ENCODE peak calls at places on chromosomes 7 and 10, in four cellular contexts. One of them, this sample, is unnamed.

GRCh38 chr7:78326189-78326588 is 527.6 kb downstream of the PHTF2 start:
- DNase-seq in neural progenitor cell: no peak
- DNase-seq in tibial artery: no peak
- DNase-seq in left lung: no peak
- DNase-seq in this sample: peak

GRCh38 chr7:105885386-105886111 is 9.2 kb upstream of the ATXN7L1 start:
- DNase-seq in tibial artery: no peak
- DNase-seq in left lung: no peak
- DNase-seq in neural progenitor cell: no peak
- DNase-seq in this sample: no peak

GRCh38 chr7:38299275-38299931 is 26.0 kb upstream of the TARP start:
- DNase-seq in tibial artery: no peak
- DNase-seq in left lung: no peak
- DNase-seq in neural progenitor cell: no peak
- DNase-seq in this sample: no peak

GRCh38 chr10:97687785-97688781 is 1.0 kb upstream of the AVPI1 start:
- DNase-seq in left lung: no peak
- DNase-seq in neural progenitor cell: no peak
- DNase-seq in tibial artery: peak
- DNase-seq in this sample: no peak

GRCh38 chr7:50533849-50534248 is 31.4 kb downstream of the DDC start:
- DNase-seq in tibial artery: no peak
- DNase-seq in left lung: no peak
- DNase-seq in neural progenitor cell: no peak
- DNase-seq in this sample: peak

GRCh38 chr10:127431525-127431924 is 117.6 kb upstream of the NPS start:
- DNase-seq in tibial artery: no peak
- DNase-seq in left lung: no peak
- DNase-seq in neural progenitor cell: no peak
- DNase-seq in this sample: no peak

GRCh38 chr7:129664029-129665012 is 52.8 kb downstream of the NRF1 start:
- DNase-seq in tibial artery: no peak
- DNase-seq in neural progenitor cell: peak
- DNase-seq in left lung: no peak
- DNase-seq in this sample: peak

GRCh38 chr10:110893559-110894179 is 21.9 kb downstream of the PDCD4 start:
- DNase-seq in neural progenitor cell: peak
- DNase-seq in left lung: no peak
- DNase-seq in tibial artery: no peak
- DNase-seq in this sample: no peak

GRCh38 chr10:124468624-124469023 is 7.0 kb downstream of the LHPP start:
- DNase-seq in tibial artery: no peak
- DNase-seq in left lung: no peak
- DNase-seq in neural progenitor cell: no peak
- DNase-seq in this sample: no peak

GRCh38 chr10:30374353-30374752 is 25.3 kb upstream of the MTPAP start:
- DNase-seq in left lung: no peak
- DNase-seq in tibial artery: no peak
- DNase-seq in neural progenitor cell: peak
- DNase-seq in this sample: no peak

GRCh38 chr7:105830405-105831218 is 45.8 kb downstream of the ATXN7L1 start:
- DNase-seq in tibial artery: no peak
- DNase-seq in neural progenitor cell: no peak
- DNase-seq in left lung: no peak
- DNase-seq in this sample: peak

GRCh38 chr7:128727239-128727638 is 11.9 kb upstream of the CALU start:
- DNase-seq in left lung: no peak
- DNase-seq in tibial artery: no peak
- DNase-seq in neural progenitor cell: no peak
- DNase-seq in this sample: no peak

GRCh38 chr7:23105086-23105643 is 420 bp upstream of the KLHL7 start:
- DNase-seq in neural progenitor cell: no peak
- DNase-seq in left lung: no peak
- DNase-seq in tibial artery: no peak
- DNase-seq in this sample: no peak

GRCh38 chr7:54701982-54702381 is 57.0 kb downstream of the SEC61G start:
- DNase-seq in left lung: no peak
- DNase-seq in neural progenitor cell: peak
- DNase-seq in tibial artery: no peak
- DNase-seq in this sample: no peak

GRCh38 chr7:37016073-37016878 is 292.0 kb upstream of the AOAH start:
- DNase-seq in tibial artery: no peak
- DNase-seq in left lung: no peak
- DNase-seq in neural progenitor cell: no peak
- DNase-seq in this sample: no peak

GRCh38 chr10:11933837-11934236 is 108.8 kb downstream of the UPF2 start:
- DNase-seq in left lung: no peak
- DNase-seq in tibial artery: no peak
- DNase-seq in neural progenitor cell: no peak
- DNase-seq in this sample: no peak

GRCh38 chr7:3887071-3887691 is 586.1 kb downstream of the SDK1 start:
- DNase-seq in left lung: no peak
- DNase-seq in tibial artery: no peak
- DNase-seq in neural progenitor cell: no peak
- DNase-seq in this sample: no peak

GRCh38 chr10:117991701-117992100 is 55.0 kb downstream of the RAB11FIP2 start:
- DNase-seq in neural progenitor cell: no peak
- DNase-seq in left lung: no peak
- DNase-seq in tibial artery: no peak
- DNase-seq in this sample: no peak

GRCh38 chr7:154584352-154585252 is 418.3 kb downstream of the PAXIP1 start:
- DNase-seq in neural progenitor cell: peak
- DNase-seq in left lung: no peak
- DNase-seq in tibial artery: no peak
- DNase-seq in this sample: no peak

GRCh38 chr10:92688927-92689662 is 660 bp upstream of the HHEX start:
- DNase-seq in left lung: peak
- DNase-seq in tibial artery: peak
- DNase-seq in neural progenitor cell: peak
- DNase-seq in this sample: no peak

GRCh38 chr7:144027974-144028373 is 20.8 kb upstream of the OR2A5 start:
- DNase-seq in tibial artery: no peak
- DNase-seq in neural progenitor cell: no peak
- DNase-seq in left lung: no peak
- DNase-seq in this sample: no peak

GRCh38 chr10:114470956-114471905 is 66.9 kb upstream of the AFAP1L2 start:
- DNase-seq in tibial artery: no peak
- DNase-seq in neural progenitor cell: peak
- DNase-seq in left lung: peak
- DNase-seq in this sample: peak

GRCh38 chr10:77692782-77693181 is 55.2 kb upstream of the KCNMA1 start:
- DNase-seq in neural progenitor cell: no peak
- DNase-seq in left lung: no peak
- DNase-seq in tibial artery: no peak
- DNase-seq in this sample: no peak

GRCh38 chr10:30781571-30782542 is 152.3 kb upstream of the LYZL2 start:
- DNase-seq in neural progenitor cell: peak
- DNase-seq in tibial artery: no peak
- DNase-seq in left lung: no peak
- DNase-seq in this sample: no peak

DNA sequence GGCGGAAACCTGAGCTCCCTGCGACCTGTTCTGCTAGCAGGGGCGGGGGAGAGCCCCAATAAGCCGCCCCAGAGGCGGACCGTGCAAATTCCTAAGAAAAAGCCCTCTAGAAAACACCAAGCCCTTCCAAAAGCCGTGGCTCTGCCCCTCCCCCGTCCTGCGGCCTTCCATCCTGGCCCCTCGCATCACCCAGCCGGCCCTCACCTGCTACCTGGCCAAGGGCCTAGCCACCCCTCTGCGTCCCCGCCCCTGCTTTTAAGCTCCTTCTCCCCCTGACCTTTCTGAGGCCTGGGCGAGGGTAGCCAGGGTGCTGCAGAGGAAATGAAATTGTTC is 24.9 kb downstream of the SKIDA1 start:
- DNase-seq in tibial artery: no peak
- DNase-seq in neural progenitor cell: peak
- DNase-seq in left lung: no peak
- DNase-seq in this sample: no peak
- H3K4me3 ChIP-seq in tibial artery: peak
- H3K4me3 ChIP-seq in neural progenitor cell: peak
- H3K4me3 ChIP-seq in left lung: no peak
- H3K4me3 ChIP-seq in this sample: peak

DNA sequence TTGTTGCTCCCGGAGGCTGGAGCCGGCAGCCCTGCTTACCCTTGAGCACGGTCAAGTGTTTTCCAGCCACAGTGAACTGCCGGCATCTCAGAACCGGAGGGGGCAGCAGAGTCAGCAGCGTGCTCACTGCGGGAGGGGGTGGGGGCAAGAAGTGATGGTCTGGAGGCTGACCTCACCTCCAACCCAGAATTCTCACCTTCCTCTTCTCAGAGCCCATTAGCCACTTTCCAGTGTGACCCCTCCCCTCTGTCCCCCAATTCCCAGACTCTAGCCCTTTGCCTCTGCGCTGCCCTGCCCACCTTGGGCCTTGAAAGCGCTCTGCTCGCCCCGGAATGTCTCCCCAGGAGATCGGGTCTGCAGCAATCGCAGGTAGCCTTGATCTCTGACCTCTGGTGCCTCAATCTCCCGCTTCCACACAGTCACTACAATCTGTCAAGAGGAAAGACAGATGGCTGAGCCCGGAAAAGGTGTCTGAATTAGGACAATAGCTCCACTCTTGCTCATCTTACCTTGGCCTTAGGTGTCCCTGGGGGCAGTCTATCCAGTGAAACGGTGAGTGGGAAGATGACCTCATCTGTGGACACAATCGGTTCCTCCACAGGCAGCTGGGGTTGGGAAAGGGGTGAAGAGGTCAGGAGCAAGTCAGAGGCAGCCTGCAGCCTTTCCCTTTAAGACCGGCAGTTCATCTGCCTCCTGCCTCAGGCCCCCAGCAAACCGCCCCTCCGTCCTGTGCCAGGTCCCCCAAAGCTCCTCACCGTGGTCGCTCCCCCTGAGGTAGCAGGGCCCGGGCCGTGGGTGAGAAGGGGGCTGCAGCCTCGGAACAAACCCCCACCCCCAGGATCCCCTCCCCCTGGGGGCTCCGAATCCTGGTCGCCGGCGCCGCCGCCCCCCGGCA is 942 bp downstream of the TRAPPC14 start:
- DNase-seq in tibial artery: peak
- DNase-seq in left lung: no peak
- DNase-seq in neural progenitor cell: peak
- DNase-seq in this sample: peak
- TF ChIP-seq CTCF in tibial artery: no peak
- TF ChIP-seq CTCF in left lung: no peak
- TF ChIP-seq CTCF in neural progenitor cell: no peak
- TF ChIP-seq CTCF in this sample: peak

DNA sequence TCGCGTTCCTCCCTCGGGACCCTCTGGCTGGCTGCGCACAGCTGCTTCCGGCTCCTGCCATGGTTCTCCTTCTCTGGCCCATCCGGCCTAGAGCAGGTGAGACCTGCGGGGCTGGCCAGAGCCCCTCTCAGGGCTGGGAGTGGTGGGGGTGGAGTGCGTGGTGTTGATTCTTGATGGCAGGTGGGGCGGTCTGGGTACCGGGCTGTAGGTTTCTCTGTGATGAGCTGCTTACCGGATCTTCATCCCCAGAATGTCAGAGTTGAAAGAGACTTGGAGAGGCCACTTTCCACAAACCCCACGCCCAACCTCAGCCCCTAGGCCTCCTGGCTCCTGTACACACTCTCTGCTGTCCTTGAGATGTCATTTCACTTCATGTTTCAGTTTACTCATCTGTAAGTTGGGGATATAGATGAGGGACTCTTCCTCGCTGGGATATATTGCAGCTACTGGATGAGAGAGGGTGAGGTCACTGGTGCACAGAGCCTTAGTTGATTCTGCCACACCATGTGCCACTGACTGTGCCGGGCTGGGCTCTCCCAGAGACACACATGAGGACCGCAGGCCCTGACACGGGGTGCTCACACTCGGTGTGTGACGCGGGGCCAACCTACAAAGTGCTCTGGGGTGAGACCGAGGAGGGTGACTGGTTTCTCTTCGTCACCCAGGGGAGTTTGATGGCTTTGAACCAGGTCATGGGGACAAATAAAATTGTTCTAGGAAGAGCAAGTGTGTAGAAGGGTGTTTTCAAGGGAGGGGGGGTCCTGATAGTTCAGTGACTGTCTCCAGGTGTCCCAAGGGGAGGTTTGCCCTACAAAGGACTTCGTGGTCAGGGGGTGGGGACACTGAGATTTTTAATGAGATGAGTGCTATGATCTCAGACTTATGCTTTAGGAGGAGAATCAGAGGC is 29.5 kb downstream of the ZNF775 start:
- DNase-seq in left lung: peak
- DNase-seq in neural progenitor cell: no peak
- DNase-seq in tibial artery: no peak
- DNase-seq in this sample: no peak
- H3K4me3 ChIP-seq in left lung: no peak
- H3K4me3 ChIP-seq in neural progenitor cell: no peak
- H3K4me3 ChIP-seq in tibial artery: no peak
- H3K4me3 ChIP-seq in this sample: no peak

GRCh38 chr10:99698504-99699080 is 33.3 kb downstream of the COX15 start:
- DNase-seq in neural progenitor cell: no peak
- DNase-seq in left lung: no peak
- DNase-seq in tibial artery: no peak
- DNase-seq in this sample: no peak
- TF ChIP-seq CTCF in neural progenitor cell: no peak
- TF ChIP-seq CTCF in left lung: no peak
- TF ChIP-seq CTCF in tibial artery: no peak
- TF ChIP-seq CTCF in this sample: peak

DNA sequence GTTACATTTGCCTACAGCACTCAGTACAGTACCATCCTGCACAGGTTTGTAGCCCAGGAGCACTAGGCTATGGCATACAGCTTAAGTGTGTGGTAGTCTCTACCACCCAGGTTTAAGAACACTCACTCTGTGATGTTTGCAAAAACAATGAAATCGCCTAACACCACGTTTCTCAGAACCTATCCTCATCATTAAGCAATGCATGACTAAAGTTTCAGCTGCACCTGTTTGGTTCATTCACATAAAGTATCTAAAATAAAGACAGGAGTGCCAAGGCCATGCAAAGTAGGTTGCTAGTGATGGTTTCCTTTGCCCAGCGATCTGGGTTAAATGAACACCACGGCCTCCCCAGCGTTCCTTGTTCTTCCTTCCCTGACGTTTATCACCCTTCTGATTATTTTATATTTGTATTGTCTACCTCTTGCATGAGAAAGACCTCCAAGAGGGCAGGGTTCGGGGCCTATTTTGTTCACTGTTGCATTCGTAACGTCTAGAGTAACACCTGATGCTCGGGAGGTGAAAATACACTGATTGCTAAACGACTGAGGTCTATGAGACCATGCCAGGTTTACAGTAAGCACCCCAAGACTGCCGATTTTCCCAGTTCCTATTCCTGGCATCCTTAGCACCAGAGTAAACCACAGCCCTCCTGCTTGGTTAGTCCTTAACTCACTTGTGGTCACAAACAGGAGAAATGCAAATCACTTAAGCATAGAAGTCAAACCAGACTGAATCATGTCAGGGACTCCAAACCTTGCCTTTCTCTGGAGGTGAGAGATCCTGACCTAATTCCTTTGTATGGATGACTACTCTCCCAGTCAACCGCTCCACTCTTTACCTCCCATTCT is 204.1 kb upstream of the NFE2L3 start:
- DNase-seq in tibial artery: no peak
- DNase-seq in left lung: no peak
- DNase-seq in neural progenitor cell: no peak
- DNase-seq in this sample: peak
- H3K4me3 ChIP-seq in tibial artery: no peak
- H3K4me3 ChIP-seq in left lung: no peak
- H3K4me3 ChIP-seq in neural progenitor cell: no peak
- H3K4me3 ChIP-seq in this sample: no peak